ENCODE peak calls at places on chromosome 7, in ten cellular contexts. H, L, M, G, O, Z, E, Y, B and U are unnamed samples.

GRCh38 chr7:142485617-142486226 is 227.9 kb upstream of the PRSS58 start:
- DNase-seq in Z (no peak), L (no peak), G (no peak), O (no peak), M (no peak), E (no peak), B (no peak), Y (peak; percentile 18), H (no peak), U (no peak)

GRCh38 chr7:142030846-142031245 is 35.2 kb downstream of the MGAM start:
- DNase-seq in L (no peak), Y (no peak), O (no peak), M (no peak), E (no peak), G (no peak), Z (no peak), H (no peak), B (no peak), U (no peak)

GRCh38 chr7:55212176-55212575 is 153.0 kb upstream of the LANCL2 start:
- DNase-seq in Y (no peak), Z (no peak), O (no peak), E (no peak), H (no peak), L (no peak), M (no peak), G (no peak), B (no peak), U (no peak)

GRCh38 chr7:30468791-30469190 is 9.8 kb downstream of the NOD1 start:
- DNase-seq in E (no peak), B (no peak), M (no peak), Z (no peak), H (no peak), Y (no peak), G (no peak), L (no peak), O (no peak), U (no peak)

GRCh38 chr7:47710201-47710935 is 128.5 kb upstream of the TNS3 start:
- DNase-seq in O (no peak), H (no peak), Y (no peak), L (no peak), G (no peak), M (no peak), B (no peak), Z (no peak), E (no peak), U (no peak)

GRCh38 chr7:16712916-16713315 is 40.6 kb upstream of the TSPAN13 start:
- DNase-seq in H (no peak), L (no peak), M (no peak), E (no peak), B (no peak), Z (no peak), Y (no peak), O (no peak), G (no peak), U (no peak)

GRCh38 chr7:18295781-18296417 is 199.7 kb upstream of the HDAC9 start:
- DNase-seq in Z (no peak), G (no peak), B (no peak), M (no peak), H (no peak), E (no peak), O (no peak), Y (no peak), L (no peak), U (peak; percentile 49)

GRCh38 chr7:133486-133885 is 58.9 kb upstream of the FAM20C start:
- DNase-seq in B (no peak), O (no peak), H (no peak), G (no peak), M (no peak), Z (no peak), Y (no peak), L (no peak), E (no peak), U (peak; percentile 61)

GRCh38 chr7:42694894-42695553 is 216.8 kb downstream of the C7orf25 start:
- DNase-seq in O (no peak), Y (no peak), E (no peak), L (no peak), G (no peak), Z (no peak), M (no peak), H (no peak), B (no peak), U (no peak)

GRCh38 chr7:122886357-122887081 is at the start of gene CADPS2:
- DNase-seq in G (peak; percentile 36), L (no peak), Z (peak; percentile 92), Y (peak; percentile 53), O (peak; percentile 90), H (no peak), B (peak; percentile 53), E (peak; percentile 89), M (no peak), U (no peak)

GRCh38 chr7:155647734-155648133 is 3.3 kb downstream of the RBM33 start:
- DNase-seq in B (no peak), M (no peak), L (no peak), O (no peak), H (no peak), Y (no peak), G (no peak), Z (no peak), E (no peak), U (no peak)

GRCh38 chr7:5088906-5089305 is 43.2 kb downstream of the RBAK start:
- DNase-seq in H (no peak), L (no peak), G (no peak), O (no peak), M (no peak), Z (no peak), B (no peak), E (no peak), Y (no peak), U (no peak)

GRCh38 chr7:33986951-33987948 is 81.9 kb downstream of the BMPER start:
- DNase-seq in E (no peak), G (no peak), M (no peak), H (no peak), Z (no peak), Y (no peak), O (no peak), B (peak; percentile 33), L (no peak), U (peak; percentile 64)

GRCh38 chr7:21146642-21147423 is 281.1 kb upstream of the SP4 start:
- DNase-seq in E (no peak), Z (no peak), L (no peak), O (no peak), M (no peak), G (no peak), Y (no peak), B (no peak), H (no peak), U (no peak)

GRCh38 chr7:153170287-153170686 is 410.7 kb downstream of the ACTR3B start:
- DNase-seq in Y (no peak), H (no peak), O (no peak), E (no peak), M (no peak), L (no peak), B (no peak), Z (no peak), G (no peak), U (peak; percentile 29)

GRCh38 chr7:148402159-148402558 is 188.4 kb upstream of the C7orf33 start:
- DNase-seq in G (no peak), E (no peak), Z (no peak), Y (no peak), L (no peak), H (no peak), B (no peak), O (no peak), M (no peak), U (peak; percentile 49)

GRCh38 chr7:39919646-39920045 is 30.4 kb upstream of the CDK13 start:
- DNase-seq in E (no peak), B (no peak), O (no peak), L (no peak), G (no peak), M (no peak), H (no peak), Z (no peak), Y (no peak), U (no peak)